ENCODE peak calls at places on chromosomes 1 and 21, in four cellular contexts. H, W, Y and N are unnamed samples. For H3K9me3, the result is how much of the 10 kb centered on the place peaks cover.

GRCh38 chr1:231274119-231274825 is 33.3 kb downstream of the GNPAT start:
- DNase-seq in Y (no peak), H (no peak), W (no peak), N (no peak)

GRCh38 chr1:2298685-2299673 is 70.9 kb downstream of the SKI start:
- DNase-seq in Y (no peak), H (no peak), W (no peak), N (no peak)

GRCh38 chr1:203129501-203130231 is 2.1 kb downstream of the ADORA1 start:
- DNase-seq in Y (no peak), H (peak), W (no peak), N (no peak)

GRCh38 chr1:94866178-94866822 is 46.1 kb downstream of the SLC44A3 start:
- DNase-seq in W (no peak), H (peak), Y (no peak), N (no peak)

GRCh38 chr1:5927506-5928370 is 64.5 kb downstream of the NPHP4 start:
- DNase-seq in H (no peak), W (no peak), Y (no peak), N (no peak)

GRCh38 chr1:54979327-54979891 is 1.0 kb upstream of the TMEM61 start:
- DNase-seq in Y (no peak), W (no peak), H (peak), N (no peak)

GRCh38 chr1:29557066-29557465 is 320.7 kb downstream of the PTPRU start:
- DNase-seq in H (no peak), W (no peak), Y (no peak), N (no peak)

GRCh38 chr1:165645654-165646366 is 14.8 kb downstream of the MGST3 start:
- DNase-seq in W (no peak), H (no peak), Y (peak), N (no peak)

GRCh38 chr1:76870037-76870436 is 2.8 kb downstream of the ST6GALNAC5 start:
- DNase-seq in H (no peak), Y (no peak), W (no peak), N (no peak)

DNA sequence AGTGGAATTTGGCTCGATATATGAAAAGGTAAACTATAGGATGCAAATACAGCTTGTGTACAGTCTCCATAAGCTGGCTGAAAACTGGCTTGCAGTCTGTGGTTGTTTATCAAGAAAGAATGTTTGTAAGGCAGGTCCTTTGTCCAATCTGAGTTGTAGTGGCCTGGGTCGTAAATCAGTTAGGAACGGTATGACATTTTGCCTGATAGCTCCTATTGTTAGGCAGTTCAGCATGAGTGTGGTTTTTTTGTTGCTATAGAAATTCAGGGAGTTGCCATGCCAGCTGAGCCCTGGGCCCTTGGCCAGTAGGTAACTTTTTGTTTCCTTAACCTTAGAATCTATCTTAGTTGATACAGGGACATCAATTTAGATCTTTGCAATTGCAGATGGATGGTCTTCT is 198.2 kb upstream of the ZP4 start:
- DNase-seq in Y (no peak), W (no peak), H (no peak), N (no peak)
- H3K9me3 ChIP-seq in Y (under half), W (under half), H (under half), N (under half)

DNA sequence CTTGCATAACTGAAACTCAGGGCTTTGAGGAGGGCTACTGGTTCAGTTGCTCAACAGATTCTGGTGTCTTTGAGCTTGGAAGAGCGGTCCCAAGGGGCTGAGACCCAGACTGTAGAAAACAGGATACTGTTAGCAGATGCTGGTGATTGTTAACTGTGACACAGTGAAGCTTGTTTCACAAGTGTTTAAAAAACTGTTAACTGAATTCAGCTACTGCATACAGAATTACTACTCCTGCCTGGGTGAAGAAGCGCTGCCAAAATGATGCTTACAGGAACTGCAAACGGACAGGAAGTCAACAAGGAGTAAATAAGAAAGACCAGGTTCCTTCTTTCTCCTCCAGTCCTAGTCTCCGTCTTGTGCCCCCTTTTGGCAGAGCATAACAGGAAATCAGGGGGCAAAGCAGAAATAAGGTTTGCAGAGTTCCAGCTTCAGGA is 195.3 kb upstream of the USP25 start:
- DNase-seq in Y (no peak), H (no peak), W (no peak), N (no peak)
- H3K9me3 ChIP-seq in Y (under half), H (under half), W (under half), N (under half)

GRCh38 chr1:104853276-104853675 is 1103.6 kb downstream of the AMY1C start:
- DNase-seq in W (no peak), Y (no peak), H (no peak), N (no peak)

GRCh38 chr1:104852151-104852550 is 1102.5 kb downstream of the AMY1C start:
- DNase-seq in H (no peak), Y (no peak), W (no peak), N (no peak)

GRCh38 chr1:104856518-104856917 is 1106.8 kb downstream of the AMY1C start:
- DNase-seq in H (no peak), W (no peak), Y (no peak), N (no peak)

GRCh38 chr1:104855550-104855949 is 1105.9 kb downstream of the AMY1C start:
- DNase-seq in Y (no peak), H (no peak), W (no peak), N (no peak)

GRCh38 chr1:104856091-104856490 is 1106.4 kb downstream of the AMY1C start:
- DNase-seq in H (no peak), Y (no peak), W (no peak), N (no peak)
- H3K9me3 ChIP-seq in H (under half), Y (under half), W (under half), N (under half)

DNA sequence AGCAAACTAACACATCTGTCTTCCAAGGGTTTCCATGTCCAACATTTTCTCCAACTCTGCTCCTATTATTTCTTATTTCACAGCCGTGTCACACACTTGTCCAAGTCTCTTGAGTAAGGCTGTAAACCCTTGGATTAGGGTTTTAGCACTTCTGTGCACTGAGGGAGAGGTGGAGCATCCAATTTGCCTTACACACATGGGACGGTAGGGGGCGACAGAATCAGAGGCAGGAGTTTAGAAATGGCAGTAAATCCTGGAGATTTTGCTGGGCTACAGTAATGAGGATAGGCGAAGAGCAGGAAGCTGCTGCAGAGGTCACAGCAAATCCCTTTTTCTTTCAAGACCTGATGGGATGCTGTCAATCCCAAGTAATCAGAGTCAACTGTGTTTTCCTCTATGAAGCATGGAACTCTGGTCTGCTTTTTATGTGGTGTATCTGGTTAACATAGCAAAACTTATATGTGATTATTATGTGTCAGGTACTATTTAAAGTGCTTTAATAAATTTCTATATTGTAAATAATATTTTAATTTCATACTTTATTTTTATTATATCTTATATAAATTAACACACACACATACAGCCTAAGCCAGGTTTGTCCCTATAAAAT is 15.4 kb upstream of the LCE5A start:
- DNase-seq in Y (no peak), W (no peak), H (peak), N (no peak)
- H3K9me3 ChIP-seq in Y (under half), W (under half), H (under half), N (under half)